ENCODE peak calls at places on chromosomes 1 and 21, in four cellular contexts. G is osteocyte, S is heart right ventricle, Q is RPMI7951. M is an unnamed sample.

GRCh38 chr21:32524010-32524719 is 61.2 kb downstream of the TCP10L start:
- DNase-seq in G (no peak), S (peak; percentile 67), Q (peak; percentile 57), M (no peak)

GRCh38 chr1:12620142-12620865 is 2.3 kb upstream of the DHRS3 start:
- DNase-seq in G (no peak), S (no peak), Q (peak; percentile 87), M (no peak)

GRCh38 chr1:156310962-156311361 is 11.9 kb upstream of the VHLL start:
- DNase-seq in G (no peak), S (no peak), Q (peak; percentile 71), M (no peak)

GRCh38 chr1:84810343-84810742 is 82.7 kb downstream of the LPAR3 start:
- DNase-seq in G (no peak), S (no peak), Q (no peak), M (no peak)

GRCh38 chr1:45012639-45013278 is 705 bp downstream of the UROD start:
- DNase-seq in G (peak; percentile 86), S (peak; percentile 83), Q (peak; percentile 62), M (no peak)

GRCh38 chr1:230531103-230531502 is 105.0 kb upstream of the PGBD5 start:
- DNase-seq in G (no peak), S (no peak), Q (no peak), M (no peak)

GRCh38 chr1:25022361-25023189 is 92.5 kb upstream of the RUNX3 start:
- DNase-seq in G (peak; percentile 94), S (peak; percentile 41), Q (peak; percentile 98), M (no peak)

GRCh38 chr1:165564561-165564960 is 20.8 kb downstream of the LRRC52 start:
- DNase-seq in G (no peak), S (peak; percentile 45), Q (no peak), M (no peak)

GRCh38 chr1:165539306-165539705 is 4.5 kb upstream of the LRRC52 start:
- DNase-seq in G (no peak), S (no peak), Q (peak; percentile 69), M (no peak)

GRCh38 chr21:45403825-45404725 is 890 bp upstream of the COL18A1 start:
- DNase-seq in G (no peak), S (no peak), Q (no peak), M (no peak)

GRCh38 chr1:226603030-226603960 is 54.7 kb downstream of the STUM start:
- DNase-seq in G (no peak), S (peak; percentile 83), Q (peak; percentile 78), M (no peak)

GRCh38 chr1:62800274-62800673 is 16.3 kb downstream of the ATG4C start:
- DNase-seq in G (no peak), S (no peak), Q (no peak), M (no peak)

GRCh38 chr1:179870870-179871269 is 6.7 kb downstream of the TOR1AIP2 start:
- DNase-seq in G (no peak), S (no peak), Q (no peak), M (no peak)

GRCh38 chr1:159056069-159056698 is 20.4 kb downstream of the AIM2 start:
- DNase-seq in G (no peak), S (no peak), Q (peak; percentile 59), M (no peak)

GRCh38 chr1:181159451-181160151 is 71.1 kb downstream of the IER5 start:
- DNase-seq in G (no peak), S (peak; percentile 41), Q (peak; percentile 64), M (no peak)

GRCh38 chr21:25359724-25360123 is 247.6 kb downstream of the MRPL39 start:
- DNase-seq in G (no peak), S (no peak), Q (no peak), M (no peak)

GRCh38 chr1:7172804-7173203 is 387.6 kb downstream of the CAMTA1 start:
- DNase-seq in G (peak; percentile 69), S (no peak), Q (no peak), M (no peak)

GRCh38 chr1:21630571-21631338 is 38.4 kb downstream of the RAP1GAP start:
- DNase-seq in G (no peak), S (no peak), Q (no peak), M (no peak)

GRCh38 chr1:243739335-243740003 is 110.6 kb downstream of the AKT3 start:
- DNase-seq in G (no peak), S (no peak), Q (no peak), M (no peak)

GRCh38 chr1:55250399-55251075 is 35.4 kb upstream of the USP24 start:
- DNase-seq in G (no peak), S (peak; percentile 41), Q (no peak), M (no peak)

GRCh38 chr1:229437443-229437842 is 3.5 kb upstream of the ACTA1 start:
- DNase-seq in G (no peak), S (no peak), Q (peak; percentile 22), M (no peak)

GRCh38 chr21:35563885-35564451 is 496.4 kb downstream of the SETD4 start:
- DNase-seq in G (peak; percentile 86), S (peak; percentile 83), Q (peak; percentile 91), M (no peak)

GRCh38 chr1:118958140-118958539 is 30.0 kb downstream of the TBX15 start:
- DNase-seq in G (no peak), S (no peak), Q (no peak), M (no peak)

GRCh38 chr1:200905411-200906052 is 10.8 kb downstream of the INAVA start:
- DNase-seq in G (no peak), S (no peak), Q (no peak), M (no peak)

GRCh38 chr1:206470692-206471414 is 577 bp downstream of the IKBKE start:
- DNase-seq in G (no peak), S (no peak), Q (peak; percentile 74), M (no peak)